ENCODE peak calls at places on chromosome 3, in four cellular contexts. One of them, this sample, is unnamed. For H3K4me1, the result is how much of the 10 kb centered on the place peaks cover.

GRCh38 chr3:45017826-45018225 is 8.3 kb upstream of the CLEC3B start:
- DNase-seq in Peyer's patch: no peak
- DNase-seq in suprapubic skin: no peak
- DNase-seq in IMR-90: no peak
- DNase-seq in this sample: no peak

GRCh38 chr3:3632439-3632838 is 166.8 kb upstream of the LRRN1 start:
- DNase-seq in suprapubic skin: no peak
- DNase-seq in IMR-90: no peak
- DNase-seq in Peyer's patch: no peak
- DNase-seq in this sample: no peak

GRCh38 chr3:147372525-147373027 is 33.8 kb downstream of the ZIC4 start:
- DNase-seq in suprapubic skin: no peak
- DNase-seq in IMR-90: no peak
- DNase-seq in Peyer's patch: no peak
- DNase-seq in this sample: no peak

GRCh38 chr3:161035711-161036110 is 69.4 kb downstream of the B3GALNT1 start:
- DNase-seq in Peyer's patch: no peak
- DNase-seq in IMR-90: no peak
- DNase-seq in suprapubic skin: no peak
- DNase-seq in this sample: no peak

GRCh38 chr3:175695251-175695650 is 836.1 kb downstream of the NAALADL2 start:
- DNase-seq in IMR-90: peak
- DNase-seq in Peyer's patch: no peak
- DNase-seq in suprapubic skin: no peak
- DNase-seq in this sample: no peak

GRCh38 chr3:141796436-141797166 is 33.4 kb downstream of the GRK7 start:
- DNase-seq in Peyer's patch: peak
- DNase-seq in suprapubic skin: no peak
- DNase-seq in IMR-90: no peak
- DNase-seq in this sample: no peak

GRCh38 chr3:44430466-44430865 is 47.0 kb downstream of the ZNF445 start:
- DNase-seq in IMR-90: no peak
- DNase-seq in suprapubic skin: no peak
- DNase-seq in Peyer's patch: no peak
- DNase-seq in this sample: no peak

GRCh38 chr3:14947105-14947885 is at the start of gene NR2C2:
- DNase-seq in Peyer's patch: peak
- DNase-seq in suprapubic skin: peak
- DNase-seq in IMR-90: peak
- DNase-seq in this sample: peak

GRCh38 chr3:80374423-80374822 is 606.6 kb upstream of the ROBO1 start:
- DNase-seq in IMR-90: no peak
- DNase-seq in Peyer's patch: no peak
- DNase-seq in suprapubic skin: no peak
- DNase-seq in this sample: no peak

GRCh38 chr3:123739146-123739545 is 145.0 kb downstream of the MYLK start:
- DNase-seq in IMR-90: no peak
- DNase-seq in Peyer's patch: no peak
- DNase-seq in suprapubic skin: no peak
- DNase-seq in this sample: no peak

GRCh38 chr3:124885466-124886167 is 1.5 kb downstream of the ITGB5 start:
- DNase-seq in suprapubic skin: no peak
- DNase-seq in Peyer's patch: no peak
- DNase-seq in IMR-90: no peak
- DNase-seq in this sample: no peak

GRCh38 chr3:181712190-181712504 is 422 bp downstream of the SOX2 start:
- DNase-seq in suprapubic skin: no peak
- DNase-seq in Peyer's patch: no peak
- DNase-seq in IMR-90: no peak
- DNase-seq in this sample: no peak

GRCh38 chr3:72242326-72242725 is 457.4 kb upstream of the PROK2 start:
- DNase-seq in IMR-90: no peak
- DNase-seq in suprapubic skin: no peak
- DNase-seq in Peyer's patch: no peak
- DNase-seq in this sample: no peak
- H3K4me1 ChIP-seq in IMR-90: under half
- H3K4me1 ChIP-seq in suprapubic skin: under half
- H3K4me1 ChIP-seq in Peyer's patch: under half
- H3K4me1 ChIP-seq in this sample: under half

GRCh38 chr3:13524979-13525669 is 23.8 kb upstream of the FBLN2 start:
- DNase-seq in IMR-90: peak
- DNase-seq in suprapubic skin: no peak
- DNase-seq in Peyer's patch: no peak
- DNase-seq in this sample: no peak

GRCh38 chr3:13526626-13526949 is 22.3 kb upstream of the FBLN2 start:
- DNase-seq in suprapubic skin: no peak
- DNase-seq in Peyer's patch: no peak
- DNase-seq in IMR-90: no peak
- DNase-seq in this sample: no peak

GRCh38 chr3:13529196-13529975 is 19.5 kb upstream of the FBLN2 start:
- DNase-seq in suprapubic skin: no peak
- DNase-seq in IMR-90: no peak
- DNase-seq in Peyer's patch: no peak
- DNase-seq in this sample: no peak

GRCh38 chr3:13528217-13528801 is 20.6 kb upstream of the FBLN2 start:
- DNase-seq in suprapubic skin: no peak
- DNase-seq in IMR-90: no peak
- DNase-seq in Peyer's patch: no peak
- DNase-seq in this sample: no peak

DNA sequence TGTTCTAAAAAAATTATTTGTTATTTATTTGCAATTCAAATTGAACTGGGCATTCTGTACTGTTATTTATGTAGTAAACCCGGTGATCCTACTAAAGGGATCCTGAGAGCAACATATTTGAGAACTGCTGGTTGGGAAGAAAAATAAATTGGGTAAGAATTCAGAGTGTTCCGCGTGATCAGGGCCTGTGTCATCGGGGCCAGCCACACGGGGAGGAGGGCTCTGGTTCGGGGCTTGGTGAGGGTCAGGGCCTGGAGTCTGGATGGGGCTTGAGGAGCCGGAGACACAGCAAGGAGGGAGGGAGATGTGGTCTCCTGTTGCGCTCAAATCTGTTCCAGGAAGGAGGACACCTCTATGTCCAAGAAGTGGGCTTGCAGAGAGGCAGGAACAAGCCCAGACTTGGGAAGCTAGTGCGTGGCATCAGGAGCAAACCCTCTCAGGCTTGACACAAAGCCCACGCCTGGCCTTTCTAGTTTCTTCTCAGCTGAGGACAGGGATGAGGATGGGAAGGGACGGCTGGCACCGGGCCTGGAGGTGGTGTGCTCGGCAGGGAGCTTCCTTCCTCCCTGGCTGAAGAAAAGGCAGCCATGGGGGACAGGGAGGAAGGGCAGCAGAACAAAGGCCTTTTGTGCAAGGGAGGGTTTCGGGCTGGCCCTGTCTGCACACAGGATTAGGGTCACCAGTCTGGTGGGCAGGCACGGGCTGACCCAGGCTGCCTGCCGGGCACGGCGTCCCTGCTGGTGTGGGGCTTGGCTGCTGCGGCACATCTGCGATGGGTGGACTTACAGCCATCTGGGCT is 22.9 kb upstream of the FBLN2 start:
- DNase-seq in Peyer's patch: no peak
- DNase-seq in suprapubic skin: no peak
- DNase-seq in IMR-90: no peak
- DNase-seq in this sample: no peak
- TF ChIP-seq POLR2A in Peyer's patch: no peak
- TF ChIP-seq POLR2A in suprapubic skin: no peak
- TF ChIP-seq POLR2A in IMR-90: no peak
- TF ChIP-seq POLR2A in this sample: no peak

GRCh38 chr3:16379838-16380237 is 114.8 kb downstream of the OXNAD1 start:
- DNase-seq in IMR-90: no peak
- DNase-seq in Peyer's patch: no peak
- DNase-seq in suprapubic skin: no peak
- DNase-seq in this sample: no peak
- H3K4me1 ChIP-seq in IMR-90: under half
- H3K4me1 ChIP-seq in Peyer's patch: under half
- H3K4me1 ChIP-seq in suprapubic skin: under half
- H3K4me1 ChIP-seq in this sample: under half

DNA sequence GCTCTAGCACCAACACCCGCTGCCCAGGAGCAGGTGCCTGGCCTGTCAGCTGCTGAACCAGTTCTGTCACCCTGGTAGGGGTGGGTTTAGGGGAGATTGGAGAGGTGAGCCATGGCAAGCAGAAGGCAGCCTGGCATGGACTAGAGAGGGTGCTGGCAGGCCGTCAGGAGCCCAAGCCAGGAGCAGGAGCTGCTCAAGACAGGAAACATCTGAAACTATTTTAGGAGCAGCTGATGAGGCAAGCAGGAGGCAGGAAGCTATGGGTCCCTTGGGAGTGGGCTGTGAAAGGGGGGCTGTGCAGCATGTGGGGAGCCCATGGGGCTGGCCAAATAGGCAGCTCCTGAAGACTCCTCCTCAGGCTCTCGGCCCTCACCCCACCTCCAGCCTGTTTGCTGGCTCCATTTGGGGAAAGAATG is 2.3 kb downstream of the INKA1 start:
- DNase-seq in IMR-90: peak
- DNase-seq in Peyer's patch: peak
- DNase-seq in suprapubic skin: peak
- DNase-seq in this sample: no peak
- TF ChIP-seq POLR2A in IMR-90: no peak
- TF ChIP-seq POLR2A in Peyer's patch: no peak
- TF ChIP-seq POLR2A in suprapubic skin: no peak
- TF ChIP-seq POLR2A in this sample: no peak

DNA sequence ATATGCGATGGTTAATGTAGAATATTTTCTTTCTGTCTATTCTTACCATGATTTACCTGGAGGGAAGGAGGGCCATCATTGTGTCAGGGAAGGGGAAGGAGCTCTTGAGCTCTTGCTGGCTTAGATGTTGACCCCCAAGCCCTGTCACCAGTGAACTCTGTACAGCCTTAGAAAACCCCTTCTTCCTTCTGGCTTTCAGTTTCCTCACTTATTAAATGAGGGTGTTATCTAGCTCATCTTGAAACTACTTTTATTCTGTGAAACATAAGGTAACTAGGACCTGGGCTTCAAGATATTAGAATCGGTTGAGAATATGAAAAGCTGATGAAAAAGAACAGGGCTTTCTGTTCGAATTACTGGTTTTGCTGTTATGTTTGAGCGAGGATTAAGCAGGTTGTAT is 25.1 kb upstream of the UTS2B start:
- DNase-seq in suprapubic skin: no peak
- DNase-seq in IMR-90: no peak
- DNase-seq in Peyer's patch: no peak
- DNase-seq in this sample: no peak
- H3K4me1 ChIP-seq in suprapubic skin: half or more
- H3K4me1 ChIP-seq in IMR-90: under half
- H3K4me1 ChIP-seq in Peyer's patch: under half
- H3K4me1 ChIP-seq in this sample: under half

GRCh38 chr3:197951392-197951990 is 1.5 kb downstream of the RPL35A start:
- DNase-seq in Peyer's patch: no peak
- DNase-seq in IMR-90: no peak
- DNase-seq in suprapubic skin: no peak
- DNase-seq in this sample: no peak

GRCh38 chr3:197952440-197952839 is 2.5 kb downstream of the RPL35A start:
- DNase-seq in IMR-90: no peak
- DNase-seq in suprapubic skin: no peak
- DNase-seq in Peyer's patch: no peak
- DNase-seq in this sample: no peak

GRCh38 chr3:197950661-197951029 is 655 bp downstream of the RPL35A start:
- DNase-seq in suprapubic skin: no peak
- DNase-seq in Peyer's patch: no peak
- DNase-seq in IMR-90: no peak
- DNase-seq in this sample: no peak

GRCh38 chr3:197949191-197949766 is 711 bp upstream of the RPL35A start:
- DNase-seq in IMR-90: no peak
- DNase-seq in Peyer's patch: no peak
- DNase-seq in suprapubic skin: no peak
- DNase-seq in this sample: no peak

GRCh38 chr3:197949767-197950660 is at the start of gene RPL35A:
- DNase-seq in suprapubic skin: peak
- DNase-seq in IMR-90: peak
- DNase-seq in Peyer's patch: peak
- DNase-seq in this sample: peak
- TF ChIP-seq POLR2A in suprapubic skin: peak
- TF ChIP-seq POLR2A in IMR-90: peak
- TF ChIP-seq POLR2A in Peyer's patch: peak
- TF ChIP-seq POLR2A in this sample: peak